ENCODE peak calls at places on chromosomes 11 and 22, in eight cellular contexts. J, S, M, O, Z, X, P and G are unnamed samples.

GRCh38 chr11:79044211-79044610 is 396.6 kb downstream of the TENM4 start:
- DNase-seq in J (no peak), S (no peak), M (no peak), O (no peak), Z (no peak), X (no peak), P (no peak), G (no peak)

GRCh38 chr11:131536159-131536558 is 165.7 kb downstream of the NTM start:
- DNase-seq in J (no peak), S (no peak), M (no peak), O (no peak), Z (no peak), X (no peak), P (no peak), G (no peak)

GRCh38 chr11:67452141-67452952 is at the start of gene GPR152:
- DNase-seq in J (no peak), S (no peak), M (no peak), O (peak), Z (no peak), X (no peak), P (no peak), G (no peak)

GRCh38 chr11:26930518-26931247 is 63.2 kb upstream of the FIBIN start:
- DNase-seq in J (peak), S (no peak), M (no peak), O (no peak), Z (no peak), X (no peak), P (no peak), G (no peak)

GRCh38 chr11:43316451-43316850 is 4.7 kb downstream of the API5 start:
- DNase-seq in J (peak), S (no peak), M (no peak), O (no peak), Z (no peak), X (no peak), P (no peak), G (no peak)

GRCh38 chr11:116310215-116310614 is 462.6 kb downstream of the BUD13 start:
- DNase-seq in J (peak), S (no peak), M (no peak), O (no peak), Z (no peak), X (no peak), P (no peak), G (no peak)

GRCh38 chr11:91085985-91086384 is 863.1 kb upstream of the CHORDC1 start:
- DNase-seq in J (no peak), S (no peak), M (no peak), O (no peak), Z (no peak), X (no peak), P (no peak), G (no peak)

GRCh38 chr22:17638182-17638431 is 450 bp upstream of the BCL2L13 start:
- DNase-seq in J (no peak), S (no peak), M (no peak), O (no peak), Z (no peak), X (no peak), P (no peak), G (peak)

GRCh38 chr11:47412152-47412746 is 3.9 kb downstream of the SLC39A13 start:
- DNase-seq in J (peak), S (peak), M (peak), O (peak), Z (peak), X (peak), P (peak), G (peak)

GRCh38 chr22:50260801-50261614 is 475 bp downstream of the MAPK12 start:
- DNase-seq in J (peak), S (no peak), M (peak), O (peak), Z (peak), X (peak), P (peak), G (peak)

GRCh38 chr11:126416542-126417090 is 61.1 kb downstream of the ST3GAL4 start:
- DNase-seq in J (peak), S (peak), M (peak), O (peak), Z (peak), X (peak), P (peak), G (peak)

GRCh38 chr22:47154621-47155081 is 392.2 kb downstream of the TBC1D22A start:
- DNase-seq in J (peak), S (no peak), M (no peak), O (peak), Z (no peak), X (no peak), P (no peak), G (no peak)

GRCh38 chr11:1204381-1205101 is 18.3 kb upstream of the MUC5B start:
- DNase-seq in J (no peak), S (no peak), M (peak), O (peak), Z (no peak), X (no peak), P (no peak), G (no peak)